ENCODE peak calls at places on chromosomes 16 and 17, in six cellular contexts. L is HCT116, D is H1, B is K562, K is HepG2, Z is GM12878. P is an unnamed sample.

GRCh38 chr17:47686276-47686635 is 7.7 kb upstream of the TBKBP1 start:
- DNase-seq in L (no peak), D (no peak), B (no peak), K (no peak), Z (no peak), P (no peak)

GRCh38 chr17:17523714-17524075 is 27.5 kb upstream of the RASD1 start:
- DNase-seq in L (no peak), D (no peak), B (no peak), K (no peak), Z (no peak), P (no peak)

GRCh38 chr17:54967621-54968258 is 714 bp downstream of the COX11 start:
- DNase-seq in L (peak), D (no peak), B (peak), K (peak), Z (no peak), P (no peak)

GRCh38 chr16:67199808-67200198 is 872 bp downstream of the ELMO3 start:
- DNase-seq in L (no peak), D (no peak), B (no peak), K (no peak), Z (no peak), P (no peak)

GRCh38 chr17:263773-264172 is 82.3 kb upstream of the DOC2B start:
- DNase-seq in L (no peak), D (no peak), B (no peak), K (no peak), Z (no peak), P (no peak)

GRCh38 chr17:79825580-79825921 is 13.7 kb downstream of the CBX4 start:
- DNase-seq in L (no peak), D (no peak), B (no peak), K (no peak), Z (no peak), P (no peak)

GRCh38 chr17:80104321-80104955 is 3.1 kb downstream of the GAA start:
- DNase-seq in L (no peak), D (no peak), B (no peak), K (no peak), Z (no peak), P (no peak)

GRCh38 chr17:48129981-48130380 is 22.4 kb downstream of the SNX11 start:
- DNase-seq in L (no peak), D (no peak), B (no peak), K (no peak), Z (no peak), P (no peak)

GRCh38 chr17:17051380-17051779 is 9.1 kb downstream of the MPRIP start:
- DNase-seq in L (no peak), D (no peak), B (no peak), K (no peak), Z (no peak), P (no peak)

GRCh38 chr16:73066927-73067670 is 19.2 kb upstream of the ZFHX3 start:
- DNase-seq in L (no peak), D (no peak), B (no peak), K (no peak), Z (no peak), P (no peak)

GRCh38 chr16:81574168-81574567 is 129.6 kb downstream of the CMIP start:
- DNase-seq in L (no peak), D (no peak), B (no peak), K (no peak), Z (no peak), P (no peak)

GRCh38 chr17:58161566-58161965 is 5.2 kb upstream of the OR4D2 start:
- DNase-seq in L (no peak), D (no peak), B (no peak), K (no peak), Z (no peak), P (no peak)

GRCh38 chr17:10151667-10152496 is 46.5 kb downstream of the GAS7 start:
- DNase-seq in L (no peak), D (no peak), B (no peak), K (no peak), Z (no peak), P (no peak)

GRCh38 chr17:70144260-70144846 is 25.0 kb upstream of the KCNJ2 start:
- DNase-seq in L (peak), D (no peak), B (peak), K (peak), Z (no peak), P (no peak)

GRCh38 chr16:58882292-58882691 is 148.2 kb upstream of the GOT2 start:
- DNase-seq in L (no peak), D (no peak), B (no peak), K (no peak), Z (peak), P (no peak)

GRCh38 chr17:44069974-44070454 is 521 bp upstream of the G6PC3 start:
- DNase-seq in L (peak), D (no peak), B (no peak), K (no peak), Z (no peak), P (no peak)

GRCh38 chr16:31108035-31108793 is at the start of gene BCKDK:
- DNase-seq in L (peak), D (no peak), B (peak), K (peak), Z (peak), P (peak)

GRCh38 chr17:17868637-17869522 is 32.1 kb upstream of the SREBF1 start:
- DNase-seq in L (no peak), D (no peak), B (no peak), K (no peak), Z (no peak), P (peak)

GRCh38 chr16:75250809-75251279 is 580 bp downstream of the BCAR1 start:
- DNase-seq in L (no peak), D (no peak), B (peak), K (peak), Z (no peak), P (no peak)

GRCh38 chr16:88383401-88384221 is 852 bp downstream of the ZNF469 start:
- DNase-seq in L (peak), D (no peak), B (peak), K (no peak), Z (no peak), P (no peak)

GRCh38 chr17:78164748-78165607 is 3.4 kb upstream of the SYNGR2 start:
- DNase-seq in L (no peak), D (no peak), B (no peak), K (no peak), Z (no peak), P (no peak)

GRCh38 chr17:34755981-34756669 is 176.7 kb downstream of the TMEM132E start:
- DNase-seq in L (no peak), D (no peak), B (no peak), K (no peak), Z (no peak), P (no peak)

GRCh38 chr16:81071816-81072215 is 5.2 kb downstream of the C16orf46 start:
- DNase-seq in L (peak), D (no peak), B (peak), K (peak), Z (no peak), P (no peak)

GRCh38 chr17:29238133-29238850 is 8.4 kb upstream of the CRYBA1 start:
- DNase-seq in L (no peak), D (no peak), B (no peak), K (no peak), Z (no peak), P (no peak)

GRCh38 chr17:31388770-31389672 is 2.5 kb upstream of the RAB11FIP4 start:
- DNase-seq in L (no peak), D (no peak), B (peak), K (no peak), Z (no peak), P (no peak)

GRCh38 chr17:68087851-68088250 is 52.3 kb downstream of the KPNA2 start:
- DNase-seq in L (no peak), D (no peak), B (no peak), K (no peak), Z (no peak), P (no peak)

GRCh38 chr16:67197704-67198103 is 1.2 kb upstream of the ELMO3 start:
- DNase-seq in L (no peak), D (no peak), B (no peak), K (no peak), Z (no peak), P (no peak)

GRCh38 chr16:1613728-1614225 is 1.6 kb downstream of the CRAMP1 start:
- DNase-seq in L (no peak), D (no peak), B (no peak), K (no peak), Z (no peak), P (no peak)

GRCh38 chr17:19940722-19941464 is 36.7 kb downstream of the AKAP10 start:
- DNase-seq in L (no peak), D (no peak), B (no peak), K (peak), Z (no peak), P (no peak)

GRCh38 chr16:50706250-50706649 is 12.8 kb downstream of the NOD2 start:
- DNase-seq in L (no peak), D (no peak), B (no peak), K (no peak), Z (no peak), P (no peak)

GRCh38 chr16:79988721-79989220 is 388.2 kb upstream of the MAF start:
- DNase-seq in L (no peak), D (no peak), B (no peak), K (no peak), Z (no peak), P (no peak)

GRCh38 chr17:28725660-28726395 is at the start of gene TLCD1:
- DNase-seq in L (no peak), D (no peak), B (peak), K (peak), Z (no peak), P (no peak)

DNA sequence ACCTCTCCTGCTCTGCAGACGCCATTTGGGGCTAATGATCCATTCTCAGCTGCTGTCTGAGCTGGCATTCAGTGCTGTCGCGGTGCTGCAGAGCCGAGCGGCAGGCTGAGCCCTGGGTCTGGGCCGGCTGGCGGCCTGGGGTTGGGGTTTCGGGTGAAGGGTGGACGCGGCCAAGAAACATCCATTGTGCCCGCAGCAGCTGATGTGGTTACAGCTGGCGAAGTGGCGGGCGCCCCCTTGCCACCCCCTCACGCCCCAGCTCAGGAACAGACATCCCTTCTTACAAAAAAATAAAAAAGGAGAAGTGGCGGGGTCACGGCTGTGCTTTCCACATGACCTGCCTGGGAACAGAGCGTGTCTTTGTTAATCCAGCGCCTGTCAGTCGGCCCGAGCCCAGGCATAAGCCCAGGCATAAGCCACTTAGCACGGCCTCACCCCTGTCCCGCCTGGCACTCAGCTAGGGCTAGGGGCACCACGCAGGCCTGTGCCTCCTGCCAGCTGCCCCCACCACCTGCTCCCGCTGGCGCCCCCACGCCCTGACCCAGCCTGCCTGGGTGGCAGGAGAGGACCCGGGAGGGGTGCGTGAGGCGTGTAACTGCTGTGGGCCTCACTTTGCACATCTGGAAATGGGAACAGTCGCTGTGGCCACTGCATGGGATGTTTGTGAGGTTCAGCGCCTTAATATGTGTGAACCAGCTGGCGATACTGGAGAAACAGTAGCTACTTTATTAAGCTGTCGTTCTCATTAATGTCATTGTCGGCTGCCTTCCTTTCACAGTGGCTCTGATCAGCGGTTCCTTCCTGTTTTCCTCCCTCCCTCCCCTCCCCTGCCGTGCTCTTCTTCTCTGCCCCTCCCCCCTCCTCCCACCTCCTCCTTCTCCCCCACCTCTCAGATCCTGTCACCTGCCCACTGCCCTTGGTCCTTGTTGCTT is 197.7 kb upstream of the CIBAR2 start:
- DNase-seq in L (no peak), D (no peak), B (peak), K (peak), Z (no peak), P (no peak)
- TF ChIP-seq ZNF274 in L (no peak), D (no peak), B (no peak), K (no peak), Z (no peak), P (no peak)

GRCh38 chr17:82863646-82863940 is 23.8 kb upstream of the ZNF750 start:
- DNase-seq in L (no peak), D (no peak), B (no peak), K (no peak), Z (no peak), P (no peak)
- H3K9ac ChIP-seq in L (peak), D (no peak), B (peak), K (no peak), Z (peak), P (no peak)

GRCh38 chr16:4870138-4870671 is 22.9 kb downstream of the UBN1 start:
- DNase-seq in L (no peak), D (no peak), B (no peak), K (no peak), Z (no peak), P (no peak)
- TF ChIP-seq ZNF274 in L (no peak), D (no peak), B (no peak), K (no peak), Z (no peak), P (no peak)

GRCh38 chr17:81556863-81557262 is 4.7 kb upstream of the FAAP100 start:
- DNase-seq in L (no peak), D (no peak), B (no peak), K (no peak), Z (no peak), P (no peak)
- H3K9ac ChIP-seq in L (no peak), D (no peak), B (no peak), K (no peak), Z (no peak), P (no peak)